ENCODE peak calls at places on chromosome 6, in eight cellular contexts. W, V, A, Y, Z, G, B and M are unnamed samples.

GRCh38 chr6:150377211-150377781 is 8.5 kb downstream of the IYD start:
- DNase-seq in Z (no peak), B (peak; percentile 81), W (no peak), V (peak; percentile 12), A (peak; percentile 98), Y (no peak), G (no peak), M (no peak)

GRCh38 chr6:149454405-149454848 is 30.4 kb downstream of the ZC3H12D start:
- DNase-seq in V (peak; percentile 96), G (peak; percentile 96), Z (peak; percentile 96), A (peak; percentile 100), W (peak; percentile 87), B (no peak), Y (peak; percentile 96), M (peak; percentile 97)

GRCh38 chr6:68634503-68635411 is at the start of gene ADGRB3:
- DNase-seq in Y (peak; percentile 86), Z (peak; percentile 46), G (peak; percentile 80), V (peak; percentile 85), W (peak; percentile 93), A (peak; percentile 77), B (peak; percentile 28), M (peak; percentile 87)

GRCh38 chr6:111540971-111541719 is 58.1 kb upstream of the REV3L start:
- DNase-seq in G (no peak), V (no peak), B (no peak), W (no peak), Z (no peak), A (no peak), Y (no peak), M (no peak)

GRCh38 chr6:30614843-30615218 is 2.2 kb downstream of the PPP1R10 start:
- DNase-seq in A (peak; percentile 88), B (peak; percentile 99), W (peak; percentile 85), V (peak; percentile 93), Z (peak; percentile 83), G (peak; percentile 91), Y (peak; percentile 95), M (peak; percentile 77)

GRCh38 chr6:40328376-40328987 is 258.7 kb downstream of the LRFN2 start:
- DNase-seq in W (no peak), B (no peak), Z (peak; percentile 78), A (peak; percentile 73), Y (no peak), G (no peak), V (no peak), M (no peak)

GRCh38 chr6:117414770-117415169 is 11.0 kb downstream of the ROS1 start:
- DNase-seq in G (no peak), Y (no peak), A (no peak), V (no peak), B (peak; percentile 61), W (no peak), Z (no peak), M (no peak)

GRCh38 chr6:41939848-41940758 is 1.5 kb downstream of the CCND3 start:
- DNase-seq in A (no peak), G (no peak), V (no peak), Z (peak; percentile 27), B (no peak), Y (no peak), W (no peak), M (no peak)

GRCh38 chr6:81204741-81205140 is 547.7 kb downstream of the TENT5A start:
- DNase-seq in V (no peak), Y (no peak), G (no peak), B (no peak), A (no peak), W (no peak), Z (no peak), M (no peak)

GRCh38 chr6:101286146-101286545 is 107.4 kb upstream of the GRIK2 start:
- DNase-seq in W (no peak), B (no peak), V (no peak), A (no peak), Y (no peak), G (no peak), Z (no peak), M (no peak)

GRCh38 chr6:107061125-107062020 is 33.4 kb downstream of the MTRES1 start:
- DNase-seq in Y (no peak), G (no peak), A (peak; percentile 28), W (no peak), V (no peak), B (peak; percentile 11), Z (no peak), M (no peak)

GRCh38 chr6:29419516-29419915 is 4.8 kb downstream of the OR12D1 start:
- DNase-seq in B (no peak), G (no peak), Y (no peak), Z (no peak), W (no peak), V (no peak), A (no peak), M (no peak)

GRCh38 chr6:142756215-142756630 is 188.8 kb downstream of the HIVEP2 start:
- DNase-seq in Z (no peak), G (no peak), V (no peak), Y (no peak), W (no peak), A (no peak), B (peak; percentile 23), M (no peak)

GRCh38 chr6:1815827-1816452 is 206.2 kb downstream of the FOXC1 start:
- DNase-seq in Z (no peak), Y (no peak), G (no peak), A (no peak), B (no peak), V (no peak), W (no peak), M (no peak)

GRCh38 chr6:152637422-152638047 is 373 bp upstream of the SYNE1 start:
- DNase-seq in V (no peak), Y (no peak), W (no peak), G (no peak), B (no peak), Z (no peak), A (no peak), M (no peak)

GRCh38 chr6:152632383-152632782 is 4.8 kb downstream of the SYNE1 start:
- DNase-seq in W (no peak), A (no peak), Y (no peak), B (no peak), Z (no peak), V (no peak), G (no peak), M (no peak)

GRCh38 chr6:152635949-152636674 is 1.1 kb downstream of the SYNE1 start:
- DNase-seq in A (no peak), V (peak; percentile 64), G (no peak), Y (peak; percentile 56), W (peak; percentile 58), B (no peak), Z (no peak), M (no peak)

GRCh38 chr6:152634773-152635172 is 2.4 kb downstream of the SYNE1 start:
- DNase-seq in V (no peak), B (no peak), Y (no peak), W (no peak), Z (no peak), G (no peak), A (no peak), M (no peak)

DNA sequence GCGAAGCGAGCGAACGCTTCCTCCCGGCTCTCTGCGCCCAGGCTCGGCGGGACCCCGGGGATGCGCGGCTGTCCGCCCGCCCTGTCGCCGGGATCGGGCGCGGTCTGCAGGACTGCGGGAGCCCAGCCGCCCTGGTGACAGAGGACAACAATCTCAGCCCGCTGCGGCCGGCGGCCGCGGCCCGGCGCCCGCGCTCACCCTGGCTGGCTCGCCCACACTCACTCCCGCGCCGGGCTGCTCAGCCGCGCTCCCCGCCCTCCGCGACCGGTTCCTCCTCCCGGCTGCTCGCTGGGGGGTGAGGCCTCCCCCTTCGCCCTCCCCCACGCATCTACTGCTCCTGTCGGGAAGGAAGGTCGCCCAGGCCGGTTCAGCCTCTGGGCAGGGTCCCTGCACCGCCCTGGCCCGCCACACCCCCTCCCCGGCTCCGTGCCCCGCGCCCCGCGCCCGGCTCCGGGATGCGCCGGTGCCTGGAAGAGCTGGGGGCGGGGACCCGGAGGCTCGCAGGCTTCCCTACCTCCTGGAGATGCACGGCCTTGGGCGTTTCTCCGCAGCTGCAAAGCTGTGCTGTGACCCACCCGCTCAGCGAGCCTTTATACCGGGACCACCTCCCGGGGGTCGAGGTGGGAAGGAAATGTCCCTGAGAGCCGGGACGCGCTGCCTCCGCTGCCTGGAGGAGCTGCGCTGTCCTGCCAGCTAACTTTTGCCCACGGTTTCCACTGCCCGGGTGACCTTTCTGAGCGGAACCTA is at the start of gene SYNE1:
- DNase-seq in W (peak; percentile 58), V (peak; percentile 41), Z (peak; percentile 57), B (no peak), A (peak; percentile 27), Y (peak; percentile 38), G (no peak), M (peak; percentile 59)
- H3K27ac ChIP-seq in W (peak within 1 kb of the TSS; percentile 89), V (peak within 1 kb of the TSS; percentile 76), Z (peak within 1 kb of the TSS; percentile 58), B (no peak within 1 kb of the TSS), A (peak within 1 kb of the TSS; percentile 51), Y (peak within 1 kb of the TSS; percentile 81), G (no peak within 1 kb of the TSS), M (peak within 1 kb of the TSS; percentile 50)

GRCh38 chr6:54802775-54803631 is 43.6 kb upstream of the FAM83B start:
- DNase-seq in G (no peak), Z (no peak), B (no peak), W (no peak), Y (no peak), V (no peak), A (no peak), M (no peak)
- TF ChIP-seq CTCF in G (no peak), Z (no peak), B (no peak), W (no peak), Y (no peak), V (no peak), A (no peak), M (no peak)

GRCh38 chr6:158774734-158775449 is 44.3 kb downstream of the EZR start:
- DNase-seq in Z (no peak), B (no peak), G (no peak), V (no peak), Y (no peak), A (no peak), W (no peak), M (no peak)
- H3K27ac ChIP-seq in Z (no peak overlapping the region), B (no peak overlapping the region), G (no peak overlapping the region), V (no peak overlapping the region), Y (no peak overlapping the region), A (no peak overlapping the region), W (no peak overlapping the region), M (no peak overlapping the region)

GRCh38 chr6:43355862-43356590 is 13.4 kb downstream of the ZNF318 start:
- DNase-seq in B (peak; percentile 64), G (no peak), Y (peak; percentile 15), V (no peak), W (no peak), Z (no peak), A (no peak), M (no peak)
- TF ChIP-seq CTCF in B (peak; percentile 91), G (no peak), Y (peak; percentile 52), V (peak; percentile 9), W (no peak), Z (no peak), A (peak; percentile 18), M (no peak)

DNA sequence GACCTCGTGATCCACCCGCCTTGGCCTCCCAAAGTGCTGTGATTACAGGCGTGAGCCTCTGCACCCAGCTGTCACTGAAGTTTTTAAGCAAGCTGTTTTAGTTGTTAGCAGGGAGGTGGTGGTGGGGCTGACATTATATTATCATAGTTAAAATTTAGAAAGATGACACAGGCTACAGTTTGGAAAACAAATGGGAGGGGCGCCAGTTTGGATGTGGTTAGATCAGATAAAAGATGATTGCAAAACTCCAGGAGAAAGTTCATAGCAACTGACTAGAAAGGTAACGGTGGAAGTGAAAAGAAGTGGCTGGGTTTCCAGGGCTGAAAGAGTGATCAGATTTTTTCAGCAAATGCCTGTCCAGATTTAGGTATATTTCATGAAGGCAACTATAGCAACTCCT is 311.9 kb upstream of the CITED2 start:
- DNase-seq in A (no peak), V (no peak), G (peak; percentile 74), B (no peak), Y (no peak), Z (no peak), W (no peak), M (peak; percentile 44)
- H3K27ac ChIP-seq in A (no peak overlapping the region), V (no peak overlapping the region), G (no peak overlapping the region), B (no peak overlapping the region), Y (no peak overlapping the region), Z (no peak overlapping the region), W (no peak overlapping the region), M (peak overlapping the region; percentile 73)